ENCODE peak calls at places on chromosomes 13 and 19, in four cellular contexts. Z, O, J and H are unnamed samples.

GRCh38 chr13:83220241-83220640 is 662.0 kb downstream of the SLITRK1 start:
- DNase-seq in O (no peak), J (no peak), Z (no peak), H (no peak)

GRCh38 chr13:71464673-71465072 is 402.3 kb downstream of the DACH1 start:
- DNase-seq in O (no peak), J (no peak), Z (no peak), H (no peak)

GRCh38 chr13:78309497-78310180 is 293.7 kb downstream of the POU4F1 start:
- DNase-seq in Z (no peak), O (no peak), J (no peak), H (no peak)

GRCh38 chr13:100483836-100484381 is 104.7 kb downstream of the GGACT start:
- DNase-seq in Z (no peak), J (no peak), O (no peak), H (no peak)

GRCh38 chr19:18373892-18374629 is 11.9 kb upstream of the GDF15 start:
- DNase-seq in O (peak; percentile 96), Z (peak; percentile 78), J (peak; percentile 91), H (peak; percentile 94)

GRCh38 chr13:110869231-110869804 is 45.6 kb downstream of the ANKRD10 start:
- DNase-seq in Z (no peak), J (no peak), O (peak; percentile 29), H (no peak)

GRCh38 chr13:52067237-52067636 is 42.7 kb downstream of the UTP14C start:
- DNase-seq in O (peak; percentile 7), J (no peak), Z (no peak), H (no peak)

GRCh38 chr19:37333457-37333856 is 37.4 kb upstream of the ZNF527 start:
- DNase-seq in O (no peak), Z (no peak), J (no peak), H (no peak)

GRCh38 chr19:3516675-3517207 is 10.6 kb downstream of the FZR1 start:
- DNase-seq in Z (no peak), O (no peak), J (peak; percentile 17), H (no peak)

GRCh38 chr13:66805657-66806056 is 424.5 kb downstream of the PCDH9 start:
- DNase-seq in O (no peak), Z (no peak), J (no peak), H (no peak)

GRCh38 chr19:50238043-50238442 is 34.6 kb downstream of the MYH14 start:
- DNase-seq in Z (no peak), O (no peak), J (no peak), H (no peak)

GRCh38 chr13:114132419-114133121 is at the start of gene RASA3:
- DNase-seq in J (no peak), O (peak; percentile 89), Z (peak; percentile 96), H (peak; percentile 73)

GRCh38 chr19:23075031-23075733 is 41.6 kb upstream of the ZNF730 start:
- DNase-seq in J (no peak), Z (peak; percentile 55), O (peak; percentile 20), H (peak; percentile 12)

GRCh38 chr19:2453431-2454025 is 3.2 kb downstream of the LMNB2 start:
- DNase-seq in O (no peak), Z (no peak), J (no peak), H (no peak)

GRCh38 chr19:53982611-53983010 is 8.8 kb upstream of the CACNG6 start:
- DNase-seq in Z (no peak), O (no peak), J (no peak), H (no peak)

GRCh38 chr13:99991806-99992242 is 10.2 kb downstream of the ZIC2 start:
- DNase-seq in J (no peak), O (no peak), Z (no peak), H (no peak)

GRCh38 chr19:51931921-51932320 is 4.6 kb downstream of the ZNF613 start:
- DNase-seq in J (no peak), Z (no peak), O (no peak), H (no peak)

GRCh38 chr19:40673377-40673776 is 17.1 kb downstream of the NUMBL start:
- DNase-seq in O (no peak), Z (no peak), J (no peak), H (no peak)

GRCh38 chr19:41726493-41726892 is 18.1 kb downstream of the CEACAM5 start:
- DNase-seq in J (no peak), Z (no peak), O (no peak), H (no peak)

GRCh38 chr19:53808710-53809125 is 15.4 kb downstream of the NLRP12 start:
- DNase-seq in Z (no peak), O (no peak), J (no peak), H (no peak)

GRCh38 chr19:38228005-38228377 is 4.0 kb upstream of the DPF1 start:
- DNase-seq in J (no peak), Z (no peak), O (no peak), H (no peak)

GRCh38 chr19:45768644-45769053 is 403 bp downstream of the SIX5 start:
- DNase-seq in J (no peak), O (peak; percentile 44), Z (no peak), H (no peak)

GRCh38 chr13:26473571-26474230 is 83.8 kb upstream of the WASF3 start:
- DNase-seq in Z (no peak), J (no peak), O (no peak), H (no peak)

GRCh38 chr13:98977568-98978270 is at the start of gene DOCK9:
- DNase-seq in O (no peak), Z (no peak), J (no peak), H (no peak)

GRCh38 chr19:32928806-32929205 is 43.0 kb downstream of the CEP89 start:
- DNase-seq in J (no peak), O (no peak), Z (no peak), H (no peak)

DNA sequence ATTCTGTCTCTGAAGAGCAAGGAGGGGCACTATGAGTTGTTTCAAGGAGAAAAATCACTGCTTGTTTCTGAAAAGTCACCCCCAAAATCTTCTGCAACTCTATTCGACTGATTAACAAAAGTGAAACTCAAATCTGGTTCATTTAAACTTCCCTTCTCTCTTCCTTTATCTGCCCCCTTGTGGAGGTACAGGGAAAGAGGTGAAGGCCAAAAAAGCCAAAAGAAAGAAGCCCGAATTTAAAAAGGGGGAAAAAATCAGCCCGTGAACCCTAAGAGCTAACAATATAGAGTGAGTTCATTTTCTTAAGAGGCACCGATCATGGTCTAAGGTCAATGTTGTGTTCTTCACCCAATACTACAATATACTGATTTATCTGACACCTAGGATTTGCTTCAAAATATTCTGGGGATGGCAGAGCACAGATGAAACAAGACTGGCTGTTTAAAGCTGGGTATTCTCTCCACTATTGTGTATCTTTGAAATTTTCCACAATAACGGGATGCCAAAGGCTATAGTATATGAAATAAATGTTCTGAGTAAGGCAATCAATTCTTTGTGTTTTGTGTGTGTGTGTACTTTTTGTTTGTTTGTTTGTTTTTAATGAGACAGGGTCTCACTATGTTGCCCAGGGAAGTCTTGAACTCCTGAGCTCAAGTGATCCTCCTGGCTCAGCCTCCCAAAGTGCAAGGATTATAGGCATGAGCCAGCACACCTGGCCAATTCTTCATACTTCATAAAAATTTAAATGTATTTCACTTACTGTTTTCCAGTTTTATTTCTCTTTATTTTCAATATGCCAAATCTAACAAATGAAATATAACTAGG is 55.0 kb upstream of the EEF1AKMT1 start:
- DNase-seq in Z (no peak), O (no peak), J (peak; percentile 26), H (no peak)
- TF ChIP-seq SPI1 in Z (peak; percentile 26), O (no peak), J (no peak), H (peak; percentile 39)

GRCh38 chr13:53124568-53125094 is 96.0 kb downstream of the OLFM4 start:
- DNase-seq in J (no peak), Z (no peak), O (no peak), H (no peak)

GRCh38 chr13:53127378-53127777 is 98.8 kb downstream of the OLFM4 start:
- DNase-seq in J (no peak), Z (no peak), O (no peak), H (no peak)

GRCh38 chr13:53123536-53123935 is 94.9 kb downstream of the OLFM4 start:
- DNase-seq in J (no peak), O (no peak), Z (no peak), H (no peak)

GRCh38 chr13:53129864-53130393 is 101.3 kb downstream of the OLFM4 start:
- DNase-seq in O (no peak), Z (no peak), J (no peak), H (no peak)

GRCh38 chr13:53126803-53127202 is 98.2 kb downstream of the OLFM4 start:
- DNase-seq in Z (no peak), O (no peak), J (no peak), H (no peak)
- TF ChIP-seq POLR2AphosphoS5 in Z (no peak), O (no peak), J (no peak), H (no peak)

GRCh38 chr13:31008400-31009115 is 76.1 kb downstream of the TEX26 start:
- DNase-seq in O (no peak), Z (no peak), J (no peak), H (no peak)

GRCh38 chr13:31012285-31013024 is 80.0 kb downstream of the TEX26 start:
- DNase-seq in O (no peak), Z (peak; percentile 26), J (no peak), H (peak; percentile 14)

GRCh38 chr13:31007392-31007791 is 74.9 kb downstream of the TEX26 start:
- DNase-seq in J (no peak), O (no peak), Z (no peak), H (no peak)

GRCh38 chr13:31011193-31011860 is 78.9 kb downstream of the TEX26 start:
- DNase-seq in Z (no peak), O (no peak), J (no peak), H (no peak)

GRCh38 chr13:31009166-31009565 is 76.7 kb downstream of the TEX26 start:
- DNase-seq in O (no peak), Z (no peak), J (no peak), H (no peak)
- TF ChIP-seq SPI1 in O (no peak), Z (no peak), J (no peak), H (no peak)

GRCh38 chr19:8342684-8343482 is at the start of gene KANK3:
- DNase-seq in O (peak; percentile 100), J (peak; percentile 55), Z (peak; percentile 99), H (peak; percentile 77)
- TF ChIP-seq POLR2AphosphoS5 in O (no peak), J (no peak), Z (no peak), H (no peak)

GRCh38 chr13:102799544-102800144 is 725 bp downstream of the BIVM start:
- DNase-seq in Z (no peak), J (no peak), O (peak; percentile 23), H (no peak)
- TF ChIP-seq SPI1 in Z (no peak), J (no peak), O (no peak), H (no peak)